ENCODE peak calls at places on chromosome 5, in seven cellular contexts. H, Y, G, V, T, K and A are unnamed samples. For H3K4me1, the result is how much of the 10 kb centered on the place peaks cover.

GRCh38 chr5:139492700-139493192 is 10.2 kb upstream of the STING1 start:
- DNase-seq in Y (no peak), H (no peak), K (no peak), T (no peak), G (no peak), V (no peak), A (no peak)

GRCh38 chr5:143245929-143246561 is 157.4 kb downstream of the NR3C1 start:
- DNase-seq in V (peak), H (no peak), Y (no peak), T (no peak), G (peak), K (no peak), A (no peak)

GRCh38 chr5:137752873-137753226 is 1.3 kb downstream of the HNRNPA0 start:
- DNase-seq in H (no peak), Y (no peak), V (no peak), K (no peak), T (no peak), G (peak), A (no peak)

GRCh38 chr5:89421035-89421434 is 538.1 kb upstream of the MEF2C start:
- DNase-seq in H (no peak), T (no peak), K (no peak), G (peak), V (no peak), Y (no peak), A (no peak)

GRCh38 chr5:103624748-103625147 is 62.2 kb upstream of the NUDT12 start:
- DNase-seq in T (no peak), K (no peak), V (no peak), G (peak), Y (no peak), H (no peak), A (no peak)

GRCh38 chr5:135039526-135040296 is 5.7 kb upstream of the PITX1 start:
- DNase-seq in Y (no peak), V (no peak), K (no peak), T (no peak), H (no peak), G (no peak), A (no peak)

GRCh38 chr5:127400524-127400923 is 109.9 kb downstream of the MEGF10 start:
- DNase-seq in G (no peak), T (no peak), Y (no peak), H (no peak), V (no peak), K (no peak), A (no peak)

GRCh38 chr5:28215091-28215490 is 1176.7 kb upstream of the CDH9 start:
- DNase-seq in K (no peak), H (no peak), T (no peak), G (no peak), V (no peak), Y (no peak), A (no peak)

GRCh38 chr5:35857606-35858205 is 1.0 kb downstream of the IL7R start:
- DNase-seq in V (no peak), T (no peak), Y (no peak), H (no peak), G (peak), K (no peak), A (peak)

GRCh38 chr5:152560508-152561137 is 155.5 kb upstream of the NMUR2 start:
- DNase-seq in G (peak), K (no peak), Y (no peak), H (no peak), V (peak), T (peak), A (no peak)

GRCh38 chr5:78533356-78533755 is 115.2 kb downstream of the LHFPL2 start:
- DNase-seq in V (no peak), T (no peak), Y (no peak), G (no peak), H (peak), K (no peak), A (no peak)

GRCh38 chr5:63262191-63262981 is 683.8 kb downstream of the LRRC70 start:
- DNase-seq in G (peak), V (no peak), Y (no peak), T (no peak), K (no peak), H (no peak), A (no peak)

GRCh38 chr5:172542651-172543131 is 88.4 kb upstream of the SH3PXD2B start:
- DNase-seq in G (no peak), T (no peak), K (no peak), H (peak), Y (no peak), V (no peak), A (no peak)

GRCh38 chr5:3428355-3428754 is 167.3 kb upstream of the IRX1 start:
- DNase-seq in H (no peak), K (no peak), V (no peak), Y (no peak), T (no peak), G (no peak), A (no peak)

GRCh38 chr5:78522476-78523105 is 126.0 kb downstream of the LHFPL2 start:
- DNase-seq in G (no peak), T (no peak), H (no peak), Y (no peak), V (no peak), K (no peak), A (no peak)

GRCh38 chr5:71582945-71583584 is 4.1 kb upstream of the MCCC2 start:
- DNase-seq in Y (no peak), G (no peak), K (no peak), T (no peak), V (no peak), H (no peak), A (no peak)

GRCh38 chr5:11240293-11241190 is 479.5 kb upstream of the DAP start:
- DNase-seq in T (no peak), Y (no peak), H (no peak), V (no peak), G (no peak), K (no peak), A (no peak)

GRCh38 chr5:103801681-103802080 is 239.1 kb upstream of the NUDT12 start:
- DNase-seq in T (no peak), H (no peak), V (no peak), Y (no peak), G (peak), K (no peak), A (no peak)

GRCh38 chr5:169763437-169764301 is 126.6 kb downstream of the DOCK2 start:
- DNase-seq in Y (no peak), K (no peak), T (no peak), G (peak), V (no peak), H (no peak), A (no peak)

GRCh38 chr5:132224721-132225120 is 2.9 kb downstream of the P4HA2 start:
- DNase-seq in V (no peak), H (peak), T (no peak), K (no peak), G (no peak), Y (no peak), A (no peak)

GRCh38 chr5:119322948-119323629 is 32.7 kb upstream of the TNFAIP8 start:
- DNase-seq in T (no peak), G (peak), H (no peak), V (no peak), K (no peak), Y (no peak), A (no peak)
- H3K27ac ChIP-seq in T (peak), G (peak), H (no peak), V (peak), K (no peak), Y (peak), A (peak)

DNA sequence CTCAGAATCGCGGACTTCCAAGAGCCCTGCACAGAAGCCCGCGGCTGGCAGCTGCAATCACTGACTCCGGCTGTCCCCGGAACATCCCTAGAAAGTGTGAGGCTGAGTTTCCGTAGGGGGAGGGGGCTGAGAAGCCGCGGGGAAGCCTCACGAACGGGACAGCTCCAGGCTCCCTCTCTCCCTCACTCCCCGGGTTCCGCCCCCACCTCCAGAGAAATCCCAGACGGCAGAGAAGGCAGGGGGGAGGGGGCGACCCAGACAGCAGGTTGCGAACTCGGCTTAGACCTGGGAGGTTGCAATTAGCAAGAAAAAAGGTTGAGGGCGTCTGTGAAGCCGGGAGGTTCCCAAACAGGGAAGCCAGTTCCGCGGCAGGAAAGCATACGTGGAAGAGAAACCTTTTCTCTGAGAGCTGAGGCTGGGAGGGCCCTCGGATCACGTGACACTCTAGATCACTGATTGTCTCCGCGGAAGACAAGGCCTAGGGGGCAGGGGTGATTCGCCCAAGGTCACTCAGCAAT is 73.8 kb upstream of the CPLX2 start:
- DNase-seq in G (no peak), H (no peak), K (no peak), Y (no peak), V (no peak), T (no peak), A (no peak)
- H3K4me3 ChIP-seq in G (peak), H (peak), K (no peak), Y (no peak), V (no peak), T (no peak), A (no peak)

GRCh38 chr5:1519631-1520141 is 4.1 kb downstream of the LPCAT1 start:
- DNase-seq in G (no peak), Y (peak), V (no peak), K (peak), T (no peak), H (peak), A (no peak)

GRCh38 chr5:1515921-1516571 is 7.7 kb downstream of the LPCAT1 start:
- DNase-seq in G (no peak), V (peak), K (peak), Y (peak), H (peak), T (peak), A (peak)

GRCh38 chr5:1515311-1515920 is 8.3 kb downstream of the LPCAT1 start:
- DNase-seq in Y (no peak), T (peak), K (peak), G (no peak), H (peak), V (no peak), A (peak)

GRCh38 chr5:1516615-1517601 is 6.9 kb downstream of the LPCAT1 start:
- DNase-seq in G (peak), T (peak), V (no peak), K (peak), Y (peak), H (peak), A (no peak)

DNA sequence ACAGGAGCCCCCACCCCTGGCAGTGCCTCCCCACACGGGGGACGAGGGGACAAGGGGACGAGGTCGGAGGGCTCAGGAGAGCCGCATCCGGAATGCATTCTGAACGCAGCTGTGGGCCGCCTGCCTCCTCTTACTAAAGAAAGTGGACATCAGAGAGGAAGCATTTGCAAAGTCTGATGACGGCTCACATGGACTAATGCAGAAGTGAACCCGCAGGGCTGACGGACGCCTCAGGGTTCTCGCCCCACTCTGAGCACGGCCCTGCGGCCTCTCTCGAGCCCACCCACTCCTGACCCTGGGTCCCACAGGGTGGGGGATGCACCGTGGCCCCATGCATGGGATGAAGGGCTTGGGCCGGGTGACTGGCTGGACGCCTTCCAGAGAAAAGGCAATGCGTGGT is 5.9 kb downstream of the LPCAT1 start:
- DNase-seq in T (peak), Y (peak), K (peak), G (no peak), V (no peak), H (peak), A (peak)
- H3K4me1 ChIP-seq in T (under half), Y (half or more), K (under half), G (under half), V (under half), H (under half), A (half or more)

GRCh38 chr5:111238826-111239225 is 14.6 kb downstream of the CAMK4 start:
- DNase-seq in T (no peak), Y (no peak), K (no peak), V (no peak), H (no peak), G (no peak), A (no peak)

GRCh38 chr5:111245654-111246053 is 21.5 kb downstream of the CAMK4 start:
- DNase-seq in V (no peak), G (no peak), H (no peak), K (no peak), Y (no peak), T (no peak), A (no peak)

GRCh38 chr5:111242606-111243005 is 18.4 kb downstream of the CAMK4 start:
- DNase-seq in H (no peak), K (no peak), G (no peak), T (no peak), Y (no peak), V (no peak), A (no peak)

GRCh38 chr5:111243353-111243752 is 19.2 kb downstream of the CAMK4 start:
- DNase-seq in V (no peak), K (no peak), T (no peak), Y (no peak), H (no peak), G (no peak), A (no peak)

DNA sequence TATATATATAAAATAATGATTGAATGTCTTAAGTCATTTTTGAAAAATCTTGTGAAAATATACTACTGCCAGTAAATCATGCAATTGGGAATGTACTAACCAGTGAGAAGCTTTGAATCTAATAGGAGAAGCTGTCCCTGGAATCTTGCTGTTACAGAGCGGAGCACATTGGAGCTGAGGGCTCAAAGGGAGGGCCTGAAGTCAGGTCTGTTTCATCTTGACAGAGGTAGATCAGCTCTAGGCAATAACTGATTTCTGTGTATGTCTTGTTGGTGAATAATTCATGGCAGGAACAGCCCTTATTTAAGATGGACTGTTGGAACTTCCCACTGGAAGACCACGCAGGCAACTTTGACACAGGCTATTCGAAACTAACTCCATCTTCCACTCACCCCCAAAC is 17.5 kb downstream of the CAMK4 start:
- DNase-seq in G (no peak), H (no peak), T (no peak), Y (no peak), V (no peak), K (no peak), A (no peak)
- H3K27ac ChIP-seq in G (no peak), H (no peak), T (no peak), Y (peak), V (no peak), K (no peak), A (no peak)

GRCh38 chr5:159103086-159103485 is 3.4 kb upstream of the EBF1 start:
- DNase-seq in V (no peak), Y (no peak), G (no peak), T (no peak), K (no peak), H (no peak), A (no peak)

GRCh38 chr5:159104058-159104651 is 4.4 kb upstream of the EBF1 start:
- DNase-seq in H (peak), K (peak), V (no peak), Y (no peak), G (peak), T (no peak), A (no peak)

GRCh38 chr5:159106193-159106568 is 6.5 kb upstream of the EBF1 start:
- DNase-seq in T (peak), Y (no peak), H (no peak), G (peak), V (no peak), K (peak), A (no peak)

GRCh38 chr5:159105318-159106053 is 5.8 kb upstream of the EBF1 start:
- DNase-seq in V (no peak), Y (no peak), T (peak), K (no peak), H (no peak), G (no peak), A (no peak)

GRCh38 chr5:159104759-159105317 is 5.1 kb upstream of the EBF1 start:
- DNase-seq in H (no peak), T (peak), Y (no peak), G (no peak), K (peak), V (no peak), A (no peak)
- H3K4me3 ChIP-seq in H (no peak), T (no peak), Y (no peak), G (no peak), K (no peak), V (no peak), A (no peak)

GRCh38 chr5:79736528-79737514 is 47.2 kb downstream of the CMYA5 start:
- DNase-seq in V (no peak), H (no peak), Y (no peak), G (no peak), T (no peak), K (no peak), A (no peak)
- H3K4me1 ChIP-seq in V (under half), H (under half), Y (under half), G (under half), T (under half), K (under half), A (half or more)